ENCODE peak calls at places on chromosomes 7 and 10, in nine cellular contexts. J is ovary; G is upper lobe of left lung; W is substantia nigra; Y is coronary artery; N is neural progenitor cell; M is CD4-positive, alpha-beta memory T cell; P is RWPE1; H is pancreas. S is an unnamed sample.

GRCh38 chr10:113532724-113533123 is 20.1 kb upstream of the HABP2 start:
- DNase-seq in J (no peak), G (no peak), W (no peak), Y (no peak), N (no peak), M (no peak), P (no peak), H (no peak), S (no peak)

GRCh38 chr7:151615784-151616183 is 96.1 kb upstream of the RHEB start:
- DNase-seq in J (no peak), G (no peak), W (no peak), Y (no peak), N (no peak), M (no peak), P (no peak), H (no peak), S (no peak)

GRCh38 chr10:113086282-113086681 is 136.2 kb downstream of the TCF7L2 start:
- DNase-seq in J (no peak), G (no peak), W (no peak), Y (no peak), N (no peak), M (no peak), P (no peak), H (no peak), S (no peak)

GRCh38 chr7:12423995-12424745 is 20.5 kb upstream of the VWDE start:
- DNase-seq in J (no peak), G (no peak), W (no peak), Y (no peak), N (no peak), M (no peak), P (no peak), H (no peak), S (no peak)

GRCh38 chr10:44439436-44439835 is 54.5 kb upstream of the CXCL12 start:
- DNase-seq in J (no peak), G (no peak), W (no peak), Y (no peak), N (no peak), M (no peak), P (no peak), H (no peak), S (no peak)

GRCh38 chr10:73850863-73851461 is 23.4 kb downstream of the CAMK2G start:
- DNase-seq in J (peak; percentile 76), G (peak; percentile 70), W (no peak), Y (peak; percentile 94), N (no peak), M (no peak), P (no peak), H (no peak), S (peak; percentile 90)

GRCh38 chr7:41045556-41046123 is 657.2 kb downstream of the INHBA start:
- DNase-seq in J (no peak), G (peak; percentile 77), W (no peak), Y (no peak), N (peak; percentile 19), M (no peak), P (peak; percentile 53), H (no peak), S (no peak)

GRCh38 chr10:3987142-3987974 is 202.3 kb upstream of the KLF6 start:
- DNase-seq in J (no peak), G (no peak), W (no peak), Y (no peak), N (no peak), M (no peak), P (no peak), H (no peak), S (no peak)

GRCh38 chr10:71714592-71714991 is 5.0 kb downstream of the C10orf105 start:
- DNase-seq in J (no peak), G (no peak), W (no peak), Y (no peak), N (no peak), M (peak; percentile 3), P (no peak), H (no peak), S (no peak)

GRCh38 chr7:127981965-127982364 is 49.3 kb downstream of the LRRC4 start:
- DNase-seq in J (no peak), G (no peak), W (no peak), Y (no peak), N (no peak), M (no peak), P (no peak), H (no peak), S (no peak)

GRCh38 chr7:2613926-2614613 is 17.7 kb upstream of the TTYH3 start:
- DNase-seq in J (no peak), G (peak; percentile 89), W (peak; percentile 41), Y (peak; percentile 97), N (no peak), M (no peak), P (no peak), H (no peak), S (no peak)

GRCh38 chr10:79223346-79224048 is 123.8 kb upstream of the PPIF start:
- DNase-seq in J (peak; percentile 88), G (peak; percentile 93), W (peak; percentile 75), Y (no peak), N (peak; percentile 53), M (no peak), P (no peak), H (peak; percentile 84), S (peak; percentile 95)

GRCh38 chr10:28986117-28986792 is 302.6 kb upstream of the LYZL1 start:
- DNase-seq in J (no peak), G (no peak), W (no peak), Y (no peak), N (no peak), M (no peak), P (peak; percentile 54), H (no peak), S (no peak)

GRCh38 chr7:118349604-118350003 is 125.1 kb downstream of the ANKRD7 start:
- DNase-seq in J (no peak), G (no peak), W (no peak), Y (no peak), N (no peak), M (no peak), P (no peak), H (no peak), S (no peak)

DNA sequence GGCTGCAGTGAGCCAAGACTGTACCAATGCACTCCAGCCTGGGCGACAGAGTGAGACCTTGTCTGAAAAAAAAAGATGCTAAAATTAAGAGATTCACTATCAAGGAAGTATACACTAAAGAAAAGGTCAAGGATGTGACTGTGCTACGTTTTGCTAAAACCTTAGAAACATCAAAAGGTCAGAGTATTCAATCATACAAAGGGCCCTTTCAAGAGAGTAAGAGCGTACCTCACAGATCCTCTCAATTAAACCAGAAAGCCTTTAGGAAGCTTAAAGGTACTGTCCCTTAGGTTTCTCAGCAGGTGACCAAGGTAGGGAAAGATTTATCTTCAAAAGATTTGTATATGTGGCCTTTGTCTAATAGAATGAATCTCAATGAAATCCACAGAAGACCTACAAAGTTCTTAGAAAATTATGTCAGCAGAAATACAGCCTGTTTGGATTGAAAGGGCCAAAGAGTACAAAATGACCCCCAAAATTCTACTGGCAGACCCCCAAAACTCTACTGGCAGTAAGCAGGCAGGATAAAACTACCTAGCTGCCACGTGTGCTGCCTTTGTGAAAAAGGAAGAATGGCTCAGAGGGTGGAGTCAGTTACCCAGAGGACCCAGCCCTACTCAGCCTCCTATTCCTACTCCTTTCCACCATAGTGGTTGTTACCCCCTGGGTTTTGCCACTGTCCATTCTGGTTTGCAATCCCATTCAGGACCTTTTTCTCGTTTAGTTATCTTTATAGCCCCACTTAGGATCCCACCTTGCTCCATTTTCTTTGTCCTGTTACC is 36.7 kb downstream of the ARHGAP19 start:
- DNase-seq in J (no peak), G (no peak), W (no peak), Y (no peak), N (no peak), M (no peak), P (no peak), H (no peak), S (no peak)
- H3K27ac ChIP-seq in J (no peak overlapping the region), G (no peak overlapping the region), W (no peak overlapping the region), Y (no peak overlapping the region), N (peak overlapping the region; percentile 9), M (no peak overlapping the region), P (no peak overlapping the region), H (peak overlapping the region; percentile 28), S (no peak overlapping the region)

DNA sequence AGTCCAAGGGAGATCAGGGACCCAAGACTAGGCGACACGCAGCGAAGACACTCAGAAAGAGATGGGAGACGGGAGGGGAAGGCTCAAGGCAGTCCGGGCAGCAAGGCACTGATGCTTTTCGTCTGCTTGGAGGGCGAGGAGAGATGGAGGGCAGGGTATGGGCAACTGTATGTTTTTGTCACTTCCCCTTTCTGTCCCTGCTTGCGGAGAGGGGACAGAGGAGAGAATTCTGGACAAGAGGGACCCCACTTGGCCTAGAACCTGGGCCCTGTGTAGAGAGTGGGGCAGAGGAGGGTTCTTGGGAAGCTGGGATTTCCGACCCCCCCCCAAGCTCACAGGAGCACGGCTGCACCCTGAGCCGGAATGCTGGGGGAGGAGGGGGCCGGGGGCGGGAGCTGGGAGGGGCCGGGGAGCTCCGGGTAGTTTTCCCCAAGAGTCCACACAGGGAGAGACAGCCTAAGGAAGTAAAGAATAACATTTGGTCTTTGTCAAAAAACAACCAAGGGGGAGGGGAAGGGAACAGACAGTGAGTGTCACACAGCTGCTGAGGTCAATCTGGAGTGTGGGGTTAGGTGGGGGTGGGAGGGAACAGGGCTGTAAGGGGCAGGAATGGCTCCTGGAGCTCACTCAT is 1.8 kb downstream of the LRCH4 start:
- DNase-seq in J (peak; percentile 39), G (peak; percentile 53), W (no peak), Y (no peak), N (peak; percentile 28), M (no peak), P (no peak), H (no peak), S (no peak)
- H3K27ac ChIP-seq in J (peak overlapping the region; percentile 86), G (peak overlapping the region; percentile 98), W (peak overlapping the region; percentile 89), Y (peak overlapping the region; percentile 98), N (no peak overlapping the region), M (peak overlapping the region; percentile 79), P (peak overlapping the region; percentile 92), H (peak overlapping the region; percentile 99), S (peak overlapping the region; percentile 91)

GRCh38 chr10:91610919-91611318 is 22.0 kb downstream of the PPP1R3C start:
- DNase-seq in J (no peak), G (no peak), W (no peak), Y (no peak), N (no peak), M (no peak), P (no peak), H (no peak), S (no peak)
- H3K27ac ChIP-seq in J (peak overlapping the region; percentile 42), G (no peak overlapping the region), W (no peak overlapping the region), Y (peak overlapping the region; percentile 75), N (no peak overlapping the region), M (no peak overlapping the region), P (peak overlapping the region; percentile 10), H (no peak overlapping the region), S (peak overlapping the region; percentile 90)

DNA sequence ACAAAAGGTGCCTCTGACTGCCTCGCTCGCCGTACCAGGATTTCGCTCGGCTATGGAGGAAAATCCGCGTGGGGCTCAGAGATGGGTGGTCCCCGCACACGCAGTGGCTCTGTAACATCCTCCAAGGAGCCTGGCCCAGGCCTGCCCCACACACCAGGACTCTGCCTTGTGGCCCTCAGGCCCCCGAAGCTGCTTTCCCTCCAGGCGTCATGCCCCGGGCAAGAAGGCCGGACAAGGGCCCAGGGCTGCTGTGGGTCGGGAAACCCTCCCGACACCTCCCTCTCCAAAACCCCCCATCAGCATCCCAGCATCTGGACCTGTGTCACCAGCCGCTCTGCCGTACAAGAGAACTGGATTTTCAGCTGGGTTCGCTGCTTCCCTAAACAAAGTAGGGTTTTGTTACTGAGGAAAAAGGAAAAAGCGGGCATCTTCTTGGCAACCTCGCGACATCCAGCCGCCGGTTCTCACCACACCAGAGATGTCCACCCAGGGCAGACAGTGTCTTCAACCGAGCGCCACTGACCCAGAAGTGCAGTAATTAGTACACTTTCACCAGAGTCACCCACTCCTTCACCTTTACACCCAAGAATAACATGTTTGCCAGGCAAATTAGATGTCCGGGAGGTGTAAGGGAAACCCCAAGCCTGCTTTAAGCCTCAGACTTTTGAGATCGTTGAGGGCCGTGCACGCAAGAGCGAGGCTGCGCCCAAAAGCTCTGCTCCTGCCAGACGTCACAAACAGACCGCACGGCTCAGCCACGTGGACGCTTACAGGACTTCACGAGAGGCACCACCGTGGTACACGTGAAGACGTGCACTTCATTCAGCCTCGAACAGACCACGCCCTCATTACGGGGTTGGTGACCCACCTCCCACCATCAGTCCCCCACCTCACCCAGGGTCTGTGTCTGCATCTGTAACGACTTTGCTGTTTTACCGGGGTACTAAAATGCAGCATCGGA is 62.2 kb downstream of the DIP2C start:
- DNase-seq in J (no peak), G (no peak), W (peak; percentile 53), Y (no peak), N (no peak), M (no peak), P (no peak), H (no peak), S (no peak)
- H3K27ac ChIP-seq in J (no peak overlapping the region), G (no peak overlapping the region), W (peak overlapping the region; percentile 99), Y (peak overlapping the region; percentile 84), N (no peak overlapping the region), M (no peak overlapping the region), P (no peak overlapping the region), H (no peak overlapping the region), S (no peak overlapping the region)